ENCODE peak calls at places on chromosome 14, in ten cellular contexts. D is gastrocnemius medialis; E is glomerular endothelial cell; R is AG20443; U is psoas muscle; F is OCI-LY7; Y is naive thymus-derived CD4-positive, alpha-beta T cell; J is stimulated activated CD4-positive, alpha-beta T cell treated with anti-CD3 and anti-CD28 coated beads, Interleukin-2, amount 100 ng/mL, for 48 hours; N is breast epithelium; W is neuronal stem cell. C is an unnamed sample.

GRCh38 chr14:28635387-28635786 is 131.2 kb upstream of the FOXG1 start:
- DNase-seq in E (peak; percentile 4), Y (no peak), N (no peak), U (no peak), J (peak; percentile 24), W (peak; percentile 35), R (peak; percentile 10), D (no peak), F (peak; percentile 26), C (no peak)

GRCh38 chr14:54683882-54684794 is 117.2 kb downstream of the SAMD4A start:
- DNase-seq in U (peak; percentile 77), D (peak; percentile 50), F (no peak), W (no peak), R (peak; percentile 75), N (no peak), Y (no peak), J (no peak), E (no peak), C (no peak)

GRCh38 chr14:102804858-102805257 is 27.6 kb downstream of the TRAF3 start:
- DNase-seq in R (no peak), U (no peak), E (no peak), W (no peak), Y (no peak), N (no peak), J (no peak), F (no peak), D (no peak), C (no peak)

GRCh38 chr14:53525608-53526007 is 372.5 kb upstream of the DDHD1 start:
- DNase-seq in D (no peak), R (peak; percentile 62), N (no peak), Y (no peak), J (no peak), E (no peak), W (no peak), U (no peak), F (no peak), C (no peak)

GRCh38 chr14:98200621-98201020 is 1071.4 kb downstream of the BCL11B start:
- DNase-seq in F (no peak), Y (no peak), D (no peak), U (no peak), J (no peak), R (no peak), N (no peak), W (no peak), E (no peak), C (no peak)

GRCh38 chr14:78319826-78320635 is 149.9 kb downstream of the NRXN3 start:
- DNase-seq in R (no peak), Y (no peak), W (no peak), N (no peak), F (no peak), U (no peak), D (no peak), E (no peak), J (no peak), C (no peak)

GRCh38 chr14:25400607-25401206 is 350.8 kb upstream of the STXBP6 start:
- DNase-seq in F (peak; percentile 54), U (no peak), R (peak; percentile 24), N (peak; percentile 22), W (peak; percentile 55), E (no peak), J (peak; percentile 14), D (no peak), Y (no peak), C (no peak)

GRCh38 chr14:92679246-92679645 is 69.2 kb downstream of the LGMN start:
- DNase-seq in J (no peak), R (no peak), E (no peak), D (no peak), F (no peak), N (no peak), Y (no peak), W (no peak), U (no peak), C (no peak)

GRCh38 chr14:50527970-50528369 is 4.4 kb downstream of the MAP4K5 start:
- DNase-seq in E (no peak), N (no peak), J (no peak), U (no peak), D (no peak), Y (no peak), R (no peak), W (no peak), F (no peak), C (no peak)

GRCh38 chr14:78633747-78634146 is 463.6 kb downstream of the NRXN3 start:
- DNase-seq in J (no peak), W (peak; percentile 24), N (no peak), U (no peak), D (no peak), Y (no peak), E (no peak), R (no peak), F (no peak), C (no peak)

GRCh38 chr14:58914271-58914855 is 274.1 kb upstream of the DAAM1 start:
- DNase-seq in W (no peak), U (no peak), Y (no peak), N (no peak), R (no peak), J (no peak), F (no peak), E (no peak), D (no peak), C (no peak)

GRCh38 chr14:65826946-65827345 is 414.4 kb downstream of the FUT8 start:
- DNase-seq in U (no peak), J (no peak), W (no peak), E (no peak), N (no peak), F (no peak), Y (no peak), D (no peak), R (no peak), C (no peak)

GRCh38 chr14:70780396-70781075 is 28.8 kb downstream of the MAP3K9 start:
- DNase-seq in N (no peak), D (peak; percentile 20), Y (peak; percentile 8), U (no peak), R (no peak), J (no peak), F (peak; percentile 83), E (no peak), W (no peak), C (no peak)

GRCh38 chr14:77641534-77642341 is 25.3 kb upstream of the SPTLC2 start:
- DNase-seq in E (no peak), U (peak; percentile 85), D (peak; percentile 56), W (no peak), N (peak; percentile 35), Y (peak; percentile 61), F (no peak), J (peak; percentile 68), R (peak; percentile 93), C (no peak)

GRCh38 chr14:44960146-44960545 is 1.6 kb downstream of the KLHL28 start:
- DNase-seq in F (peak; percentile 18), W (no peak), R (no peak), N (no peak), D (no peak), U (no peak), E (no peak), J (no peak), Y (no peak), C (no peak)

GRCh38 chr14:94646481-94646880 is 34.3 kb downstream of the SERPINA3 start:
- DNase-seq in E (no peak), U (no peak), F (no peak), R (peak; percentile 32), N (peak; percentile 7), J (no peak), Y (no peak), W (no peak), D (no peak), C (no peak)